ENCODE peak calls at places on chromosomes 16 and 17, in four cellular contexts. H is tibial artery, E is breast epithelium, W is posterior cingulate gyrus. D is an unnamed sample.
A peak's percentile ranks its signal among the peaks of the same experiment; 100 is the strongest.

GRCh38 chr17:81057079-81057730 is 22.3 kb downstream of the BAIAP2 start:
- DNase-seq in E (peak; percentile 73), H (no peak), W (no peak), D (no peak)

GRCh38 chr17:83145831-83146230 is 66.4 kb downstream of the METRNL start:
- DNase-seq in H (peak; percentile 60), W (no peak), E (peak; percentile 19), D (no peak)

GRCh38 chr16:49866533-49867155 is 10.7 kb upstream of the ZNF423 start:
- DNase-seq in E (no peak), H (no peak), W (no peak), D (no peak)

GRCh38 chr16:49961087-49961486 is 63.9 kb upstream of the CNEP1R1 start:
- DNase-seq in H (no peak), E (no peak), W (no peak), D (no peak)

GRCh38 chr17:7667616-7668406 is 17.1 kb downstream of the ATP1B2 start:
- DNase-seq in H (no peak), E (no peak), W (no peak), D (no peak)

GRCh38 chr17:75812096-75813001 is 27.7 kb downstream of the UNK start:
- DNase-seq in H (no peak), E (peak; percentile 43), W (no peak), D (no peak)

GRCh38 chr17:60354223-60354622 is 37.7 kb downstream of the USP32 start:
- DNase-seq in E (no peak), H (no peak), W (no peak), D (no peak)

GRCh38 chr17:58401287-58401686 is 16.0 kb downstream of the RNF43 start:
- DNase-seq in H (no peak), W (no peak), E (no peak), D (no peak)

GRCh38 chr17:10754861-10755591 is 25.2 kb upstream of the TMEM220 start:
- DNase-seq in E (no peak), H (no peak), W (no peak), D (no peak)

GRCh38 chr17:633133-633532 is 81.5 kb downstream of the VPS53 start:
- DNase-seq in E (no peak), W (no peak), H (no peak), D (no peak)

GRCh38 chr17:65163990-65164495 is 26.9 kb downstream of the RGS9 start:
- DNase-seq in W (no peak), E (no peak), H (no peak), D (no peak)

D was measured in coronary artery.